ENCODE peak calls at places on chromosomes 13 and 19, in five cellular contexts. One of them, this sample, is unnamed.

GRCh38 chr13:108915634-108916497 is 286.5 kb downstream of the MYO16 start:
- DNase-seq in heart right ventricle: peak
- DNase-seq in neuronal stem cell: no peak
- DNase-seq in vagina: no peak
- DNase-seq in RWPE1: peak
- DNase-seq in this sample: peak

GRCh38 chr13:113548171-113548641 is 36.3 kb upstream of the TFDP1 start:
- DNase-seq in heart right ventricle: no peak
- DNase-seq in neuronal stem cell: no peak
- DNase-seq in vagina: peak
- DNase-seq in RWPE1: no peak
- DNase-seq in this sample: no peak

GRCh38 chr13:97274782-97275252 is 52.7 kb downstream of the MBNL2 start:
- DNase-seq in heart right ventricle: no peak
- DNase-seq in neuronal stem cell: no peak
- DNase-seq in vagina: no peak
- DNase-seq in RWPE1: peak
- DNase-seq in this sample: no peak

GRCh38 chr13:62747629-62748028 is 1332.0 kb upstream of the PCDH20 start:
- DNase-seq in heart right ventricle: no peak
- DNase-seq in neuronal stem cell: no peak
- DNase-seq in vagina: no peak
- DNase-seq in RWPE1: peak
- DNase-seq in this sample: no peak

GRCh38 chr19:33225458-33225925 is at the start of gene SLC7A10:
- DNase-seq in heart right ventricle: peak
- DNase-seq in neuronal stem cell: no peak
- DNase-seq in vagina: no peak
- DNase-seq in RWPE1: no peak
- DNase-seq in this sample: no peak

GRCh38 chr19:13748169-13748884 is 16.0 kb upstream of the MRI1 start:
- DNase-seq in heart right ventricle: no peak
- DNase-seq in neuronal stem cell: no peak
- DNase-seq in vagina: no peak
- DNase-seq in RWPE1: no peak
- DNase-seq in this sample: no peak

GRCh38 chr13:44734204-44734707 is 158.1 kb upstream of the TSC22D1 start:
- DNase-seq in heart right ventricle: peak
- DNase-seq in neuronal stem cell: no peak
- DNase-seq in vagina: no peak
- DNase-seq in RWPE1: no peak
- DNase-seq in this sample: no peak

GRCh38 chr19:15010497-15011255 is 31.0 kb upstream of the SLC1A6 start:
- DNase-seq in heart right ventricle: no peak
- DNase-seq in neuronal stem cell: peak
- DNase-seq in vagina: no peak
- DNase-seq in RWPE1: no peak
- DNase-seq in this sample: no peak

GRCh38 chr13:44902793-44903192 is 86.5 kb downstream of the NUFIP1 start:
- DNase-seq in heart right ventricle: no peak
- DNase-seq in neuronal stem cell: no peak
- DNase-seq in vagina: no peak
- DNase-seq in RWPE1: no peak
- DNase-seq in this sample: no peak

GRCh38 chr13:76729690-76730089 is 156.5 kb downstream of the KCTD12 start:
- DNase-seq in heart right ventricle: no peak
- DNase-seq in neuronal stem cell: no peak
- DNase-seq in vagina: no peak
- DNase-seq in RWPE1: no peak
- DNase-seq in this sample: no peak

GRCh38 chr13:75829874-75830273 is 193.7 kb downstream of the LMO7 start:
- DNase-seq in heart right ventricle: no peak
- DNase-seq in neuronal stem cell: no peak
- DNase-seq in vagina: no peak
- DNase-seq in RWPE1: no peak
- DNase-seq in this sample: no peak

GRCh38 chr19:45016388-45017314 is 15.4 kb downstream of the RELB start:
- DNase-seq in heart right ventricle: peak
- DNase-seq in neuronal stem cell: peak
- DNase-seq in vagina: no peak
- DNase-seq in RWPE1: peak
- DNase-seq in this sample: peak
- H3K27ac ChIP-seq in heart right ventricle: no peak
- H3K27ac ChIP-seq in neuronal stem cell: no peak
- H3K27ac ChIP-seq in vagina: no peak
- H3K27ac ChIP-seq in RWPE1: peak
- H3K27ac ChIP-seq in this sample: peak

GRCh38 chr19:16257509-16258002 is 59.8 kb downstream of the AP1M1 start:
- DNase-seq in heart right ventricle: no peak
- DNase-seq in neuronal stem cell: no peak
- DNase-seq in vagina: no peak
- DNase-seq in RWPE1: no peak
- DNase-seq in this sample: no peak
- H3K27ac ChIP-seq in heart right ventricle: peak
- H3K27ac ChIP-seq in neuronal stem cell: no peak
- H3K27ac ChIP-seq in vagina: peak
- H3K27ac ChIP-seq in RWPE1: no peak
- H3K27ac ChIP-seq in this sample: no peak

GRCh38 chr13:72542241-72542640 is 185.2 kb downstream of the MZT1 start:
- DNase-seq in heart right ventricle: no peak
- DNase-seq in neuronal stem cell: no peak
- DNase-seq in vagina: no peak
- DNase-seq in RWPE1: no peak
- DNase-seq in this sample: no peak

GRCh38 chr13:72539925-72540324 is 187.5 kb downstream of the MZT1 start:
- DNase-seq in heart right ventricle: no peak
- DNase-seq in neuronal stem cell: no peak
- DNase-seq in vagina: no peak
- DNase-seq in RWPE1: no peak
- DNase-seq in this sample: no peak

GRCh38 chr13:72544042-72544441 is 183.4 kb downstream of the MZT1 start:
- DNase-seq in heart right ventricle: no peak
- DNase-seq in neuronal stem cell: no peak
- DNase-seq in vagina: no peak
- DNase-seq in RWPE1: no peak
- DNase-seq in this sample: no peak

GRCh38 chr13:72540818-72541217 is 186.6 kb downstream of the MZT1 start:
- DNase-seq in heart right ventricle: no peak
- DNase-seq in neuronal stem cell: no peak
- DNase-seq in vagina: no peak
- DNase-seq in RWPE1: no peak
- DNase-seq in this sample: no peak

GRCh38 chr13:72541674-72542073 is 185.8 kb downstream of the MZT1 start:
- DNase-seq in heart right ventricle: no peak
- DNase-seq in neuronal stem cell: no peak
- DNase-seq in vagina: no peak
- DNase-seq in RWPE1: peak
- DNase-seq in this sample: no peak
- H3K27ac ChIP-seq in heart right ventricle: no peak
- H3K27ac ChIP-seq in neuronal stem cell: no peak
- H3K27ac ChIP-seq in vagina: no peak
- H3K27ac ChIP-seq in RWPE1: no peak
- H3K27ac ChIP-seq in this sample: no peak

GRCh38 chr13:30363725-30364124 is 56.4 kb upstream of the KATNAL1 start:
- DNase-seq in heart right ventricle: no peak
- DNase-seq in neuronal stem cell: no peak
- DNase-seq in vagina: no peak
- DNase-seq in RWPE1: no peak
- DNase-seq in this sample: no peak
- H3K27ac ChIP-seq in heart right ventricle: peak
- H3K27ac ChIP-seq in neuronal stem cell: no peak
- H3K27ac ChIP-seq in vagina: peak
- H3K27ac ChIP-seq in RWPE1: no peak
- H3K27ac ChIP-seq in this sample: no peak

DNA sequence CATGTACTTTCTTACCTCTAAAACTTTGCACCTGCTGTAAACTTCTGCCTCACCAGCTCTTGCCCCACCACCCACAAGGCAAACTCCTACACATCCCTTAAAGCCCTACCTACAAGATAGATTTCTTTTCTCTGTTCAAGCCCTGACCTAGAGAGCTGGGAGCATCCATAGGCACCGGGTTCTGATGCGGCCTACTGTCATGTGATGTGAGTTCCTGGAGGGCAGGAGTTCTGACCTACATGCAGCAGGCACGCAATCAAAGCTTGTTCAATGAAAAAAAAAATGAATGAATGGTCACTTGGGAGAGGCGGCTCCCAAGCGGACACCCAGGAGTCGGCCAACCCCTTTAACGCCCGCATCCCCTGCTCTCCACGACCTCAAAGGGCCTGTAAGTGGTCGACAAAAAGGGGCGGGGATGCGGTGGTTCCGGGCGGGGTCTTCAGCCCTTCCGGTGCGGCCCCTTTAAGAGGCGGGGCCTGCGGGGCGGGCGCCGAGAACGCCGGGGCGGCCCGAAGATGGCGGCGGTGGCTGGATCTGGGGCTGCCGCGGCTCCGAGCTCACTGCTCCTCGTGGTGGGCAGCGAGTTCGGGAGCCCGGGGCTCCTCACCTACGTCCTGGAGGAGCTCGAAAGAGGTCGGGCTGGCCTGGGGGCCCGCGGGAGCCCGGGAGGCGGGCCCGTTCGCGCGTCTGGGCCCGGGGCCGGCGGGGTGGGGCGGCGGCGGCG is at the start of gene MAP1S:
- DNase-seq in heart right ventricle: peak
- DNase-seq in neuronal stem cell: peak
- DNase-seq in vagina: no peak
- DNase-seq in RWPE1: peak
- DNase-seq in this sample: peak
- H3K27ac ChIP-seq in heart right ventricle: peak
- H3K27ac ChIP-seq in neuronal stem cell: peak
- H3K27ac ChIP-seq in vagina: peak
- H3K27ac ChIP-seq in RWPE1: peak
- H3K27ac ChIP-seq in this sample: peak